ENCODE peak calls at places on chromosome 3, in seven cellular contexts. P is GM23338; F is endodermal cell; T is CD4-positive, alpha-beta T cell; R is spleen; W is choroid plexus epithelial cell; N is GM20000. B is an unnamed sample.

GRCh38 chr3:27720899-27721716 is 1.0 kb downstream of the EOMES start:
- DNase-seq in P (peak; percentile 70), F (peak; percentile 90), T (no peak), R (peak; percentile 72), W (no peak), N (peak; percentile 76), B (peak; percentile 27)

GRCh38 chr3:111252795-111253194 is 181.2 kb downstream of the NECTIN3 start:
- DNase-seq in P (peak; percentile 60), F (peak; percentile 57), T (no peak), R (peak; percentile 41), W (peak; percentile 81), N (no peak), B (no peak)

GRCh38 chr3:73746610-73747009 is 121.9 kb upstream of the PDZRN3 start:
- DNase-seq in P (no peak), F (no peak), T (no peak), R (no peak), W (no peak), N (no peak), B (no peak)

GRCh38 chr3:152279474-152279873 is 10.7 kb downstream of the MBNL1 start:
- DNase-seq in P (no peak), F (no peak), T (no peak), R (no peak), W (no peak), N (no peak), B (no peak)

GRCh38 chr3:170323371-170323770 is 34.1 kb upstream of the SKIL start:
- DNase-seq in P (no peak), F (no peak), T (no peak), R (no peak), W (peak; percentile 72), N (no peak), B (no peak)

GRCh38 chr3:107705046-107705445 is 182.3 kb downstream of the BBX start:
- DNase-seq in P (no peak), F (no peak), T (no peak), R (no peak), W (no peak), N (no peak), B (no peak)

GRCh38 chr3:189773056-189773455 is 141.9 kb downstream of the TP63 start:
- DNase-seq in P (no peak), F (no peak), T (no peak), R (no peak), W (peak; percentile 23), N (no peak), B (no peak)

GRCh38 chr3:154243353-154243752 is 80.9 kb downstream of the DHX36 start:
- DNase-seq in P (no peak), F (no peak), T (no peak), R (no peak), W (peak; percentile 51), N (no peak), B (no peak)

GRCh38 chr3:43001556-43002121 is 22.5 kb downstream of the GASK1A start:
- DNase-seq in P (no peak), F (no peak), T (no peak), R (no peak), W (no peak), N (no peak), B (no peak)

GRCh38 chr3:187714404-187714979 is 12.1 kb upstream of the RTP2 start:
- DNase-seq in P (peak; percentile 88), F (peak; percentile 94), T (peak; percentile 54), R (no peak), W (peak; percentile 88), N (peak; percentile 75), B (peak; percentile 85)

DNA sequence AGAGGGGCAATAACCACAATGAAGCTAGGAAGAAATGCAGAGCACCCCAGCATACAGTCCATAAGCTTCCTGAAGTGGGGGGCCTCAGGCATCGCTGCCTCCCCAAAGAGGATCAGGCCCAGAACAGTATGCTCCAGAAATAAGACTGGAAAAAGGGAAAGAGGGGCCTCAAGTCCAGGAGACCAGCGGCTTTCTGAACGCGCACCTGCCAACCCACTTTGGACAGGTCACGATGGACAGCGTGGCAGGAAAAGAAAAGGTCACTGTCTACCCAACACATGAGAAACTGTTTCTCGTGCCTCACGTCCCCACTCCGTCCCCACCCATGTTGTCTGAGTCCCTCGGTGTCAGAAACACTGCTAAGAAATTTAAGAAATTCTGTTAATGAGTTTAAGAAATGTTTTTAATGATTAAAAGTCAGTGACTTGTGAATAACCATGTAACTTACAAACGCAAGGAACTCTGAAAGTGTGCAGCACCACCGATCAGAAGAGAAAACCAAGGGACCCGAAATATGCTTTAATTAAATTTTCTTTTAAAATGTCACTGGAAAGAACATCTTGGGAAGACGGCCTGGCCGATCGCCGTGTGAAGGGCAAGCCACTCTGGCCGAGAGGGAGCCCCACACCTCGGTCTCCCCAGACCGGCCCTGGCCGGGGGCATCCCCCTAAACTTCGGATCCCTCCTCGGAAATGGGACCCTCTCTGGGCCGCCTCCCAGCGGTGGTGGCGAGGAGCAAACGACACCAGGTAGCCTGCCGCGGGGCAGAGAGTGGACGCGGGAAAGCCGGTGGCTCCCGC is 1.7 kb upstream of the PPARG start:
- DNase-seq in P (peak; percentile 61), F (peak; percentile 76), T (no peak), R (no peak), W (peak; percentile 29), N (peak; percentile 50), B (peak; percentile 22)
- TF ChIP-seq CTCF in P (peak; percentile 26), F (peak; percentile 52), T (no peak), R (no peak), W (peak; percentile 36), N (no peak), B (no peak)

GRCh38 chr3:4720316-4721075 is 227.3 kb downstream of the ITPR1 start:
- DNase-seq in P (peak; percentile 74), F (peak; percentile 81), T (no peak), R (no peak), W (peak; percentile 96), N (peak; percentile 44), B (peak; percentile 24)
- TF ChIP-seq CTCF in P (peak; percentile 64), F (peak; percentile 65), T (no peak), R (no peak), W (peak; percentile 61), N (no peak), B (no peak)

GRCh38 chr3:158094235-158094916 is 11.8 kb downstream of the SHOX2 start:
- DNase-seq in P (peak; percentile 78), F (peak; percentile 89), T (no peak), R (peak; percentile 74), W (no peak), N (peak; percentile 79), B (no peak)

GRCh38 chr3:158093526-158093925 is 12.7 kb downstream of the SHOX2 start:
- DNase-seq in P (no peak), F (no peak), T (no peak), R (no peak), W (no peak), N (no peak), B (no peak)

GRCh38 chr3:158095302-158095997 is 10.8 kb downstream of the SHOX2 start:
- DNase-seq in P (peak; percentile 59), F (peak; percentile 74), T (no peak), R (no peak), W (no peak), N (no peak), B (no peak)

GRCh38 chr3:158094917-158095301 is 11.3 kb downstream of the SHOX2 start:
- DNase-seq in P (no peak), F (peak; percentile 61), T (no peak), R (no peak), W (no peak), N (peak; percentile 69), B (no peak)

DNA sequence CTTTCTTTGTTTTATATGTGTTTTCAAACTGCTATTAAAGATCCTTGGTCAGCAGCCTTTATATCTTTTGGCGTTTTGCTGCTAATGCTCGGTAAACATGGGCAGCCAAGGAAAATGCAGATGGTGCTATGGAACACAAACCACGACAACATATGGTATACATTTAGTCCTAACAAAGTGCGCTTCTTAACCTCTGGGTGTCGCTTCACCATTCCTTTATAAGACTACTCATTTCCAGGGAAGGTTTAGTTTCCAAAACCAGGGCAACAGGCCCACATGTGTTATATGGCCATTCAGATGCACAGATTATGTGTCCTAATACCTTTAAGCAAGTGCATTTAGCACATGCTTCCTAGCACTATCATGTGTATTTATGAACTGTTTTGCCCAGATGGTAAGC is 14.7 kb downstream of the SHOX2 start:
- DNase-seq in P (peak; percentile 63), F (no peak), T (no peak), R (no peak), W (peak; percentile 72), N (no peak), B (no peak)
- TF ChIP-seq CTCF in P (peak; percentile 76), F (peak; percentile 74), T (no peak), R (no peak), W (peak; percentile 68), N (no peak), B (no peak)

DNA sequence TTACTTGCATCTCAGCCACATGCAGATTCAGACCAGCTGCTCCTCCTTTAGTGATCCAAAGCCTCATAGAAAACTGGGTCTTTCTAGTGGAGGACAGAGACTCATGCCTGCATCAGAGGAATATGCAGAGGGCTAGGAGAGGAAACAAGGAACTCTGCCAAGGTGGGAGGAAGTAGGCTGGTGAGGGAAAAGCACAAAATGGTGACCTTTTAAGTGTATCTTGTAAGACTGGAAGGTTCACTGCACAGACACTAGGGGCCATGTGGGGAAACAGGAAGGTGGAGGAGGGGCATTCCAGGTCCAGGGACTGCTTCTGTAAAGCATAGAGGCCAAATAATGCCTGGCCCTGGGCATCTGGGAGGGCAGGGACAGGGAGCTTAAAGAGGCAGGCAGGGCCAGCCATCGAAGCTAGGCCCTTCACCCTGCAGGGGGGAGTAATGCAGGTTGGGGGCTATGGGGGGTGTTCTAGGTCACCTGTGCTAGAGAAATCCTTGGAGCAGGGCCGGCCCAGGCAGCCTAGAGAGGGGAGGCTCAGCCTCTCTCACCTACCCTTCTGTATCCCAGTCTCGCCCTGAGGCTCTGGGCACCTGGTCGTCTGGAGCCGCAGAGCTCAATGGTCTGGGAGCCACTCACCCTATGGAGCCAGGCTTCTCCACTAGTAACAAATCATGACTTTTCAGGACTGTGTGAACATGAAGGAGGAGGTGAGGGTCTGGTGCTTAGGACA is 117.7 kb downstream of the DNAJB8 start:
- DNase-seq in P (peak; percentile 49), F (no peak), T (no peak), R (peak; percentile 62), W (no peak), N (no peak), B (no peak)
- TF ChIP-seq CTCF in P (no peak), F (peak; percentile 34), T (no peak), R (no peak), W (no peak), N (no peak), B (no peak)

GRCh38 chr3:2268779-2269178 is 170.1 kb downstream of the CNTN4 start:
- DNase-seq in P (peak; percentile 16), F (no peak), T (no peak), R (no peak), W (no peak), N (no peak), B (no peak)
- TF ChIP-seq CTCF in P (peak; percentile 53), F (peak; percentile 52), T (no peak), R (no peak), W (no peak), N (no peak), B (no peak)